ENCODE peak calls at places on chromosomes 13 and 19, in eight cellular contexts. G is cardiac muscle cell, U is stomach, H is gastrocnemius medialis, C is heart left ventricle, A is heart right ventricle, L is body of pancreas, P is pancreas. V is an unnamed sample.
A peak's percentile ranks its signal among the peaks of the same experiment; 100 is the strongest.

GRCh38 chr13:31742102-31742695 is 2.9 kb downstream of the RXFP2 start:
- DNase-seq in G (peak; percentile 77), U (peak; percentile 68), H (peak; percentile 34), C (peak; percentile 64), A (peak; percentile 64), L (peak; percentile 55), P (peak; percentile 70), V (peak; percentile 17)

GRCh38 chr13:37344051-37344450 is 238.6 kb upstream of the CSNK1A1L start:
- DNase-seq in G (no peak), U (no peak), H (no peak), C (no peak), A (no peak), L (no peak), P (no peak), V (no peak)

GRCh38 chr13:50682966-50683365 is 160.5 kb downstream of the DLEU7 start:
- DNase-seq in G (no peak), U (no peak), H (no peak), C (no peak), A (no peak), L (no peak), P (no peak), V (no peak)

GRCh38 chr19:55699221-55699620 is 24.2 kb downstream of the EPN1 start:
- DNase-seq in G (no peak), U (peak; percentile 22), H (no peak), C (no peak), A (no peak), L (no peak), P (no peak), V (no peak)

GRCh38 chr13:112066624-112067004 is 335 bp upstream of the SOX1 start:
- DNase-seq in G (peak; percentile 80), U (no peak), H (no peak), C (peak; percentile 60), A (peak; percentile 57), L (no peak), P (no peak), V (no peak)

GRCh38 chr19:17522988-17523872 is 11.8 kb downstream of the PGLS start:
- DNase-seq in G (no peak), U (peak; percentile 49), H (peak; percentile 48), C (peak; percentile 57), A (peak; percentile 50), L (peak; percentile 21), P (no peak), V (no peak)

GRCh38 chr13:107023335-107023734 is 455.4 kb upstream of the ARGLU1 start:
- DNase-seq in G (no peak), U (no peak), H (no peak), C (no peak), A (no peak), L (no peak), P (no peak), V (no peak)

GRCh38 chr19:46435009-46435408 is 6.3 kb upstream of the PNMA8C start:
- DNase-seq in G (no peak), U (no peak), H (no peak), C (no peak), A (no peak), L (no peak), P (no peak), V (no peak)

GRCh38 chr19:30073152-30074000 is 131.3 kb downstream of the URI1 start:
- DNase-seq in G (no peak), U (no peak), H (no peak), C (no peak), A (no peak), L (no peak), P (peak; percentile 23), V (no peak)

GRCh38 chr13:43874512-43875092 is 4.9 kb downstream of the CCDC122 start:
- DNase-seq in G (peak; percentile 27), U (no peak), H (no peak), C (no peak), A (no peak), L (no peak), P (no peak), V (no peak)

GRCh38 chr19:498977-499623 is 2.8 kb downstream of the MADCAM1 start:
- DNase-seq in G (no peak), U (no peak), H (no peak), C (no peak), A (no peak), L (no peak), P (no peak), V (no peak)

GRCh38 chr19:3782903-3783302 is 3.3 kb downstream of the MATK start:
- DNase-seq in G (no peak), U (no peak), H (no peak), C (no peak), A (no peak), L (no peak), P (no peak), V (no peak)

GRCh38 chr13:53015971-53016370 is 12.6 kb upstream of the OLFM4 start:
- DNase-seq in G (no peak), U (no peak), H (no peak), C (no peak), A (no peak), L (no peak), P (no peak), V (no peak)

GRCh38 chr13:98674968-98675528 is 77.4 kb downstream of the SLC15A1 start:
- DNase-seq in G (no peak), U (no peak), H (no peak), C (no peak), A (no peak), L (no peak), P (no peak), V (no peak)

GRCh38 chr19:18856385-18857126 is 24.8 kb downstream of the UPF1 start:
- DNase-seq in G (no peak), U (no peak), H (no peak), C (no peak), A (no peak), L (no peak), P (no peak), V (no peak)

GRCh38 chr19:48741222-48741999 is 1.0 kb upstream of the RASIP1 start:
- DNase-seq in G (peak; percentile 32), U (peak; percentile 66), H (peak; percentile 40), C (peak; percentile 65), A (peak; percentile 61), L (peak; percentile 71), P (peak; percentile 88), V (no peak)

GRCh38 chr13:24693862-24694471 is 13.8 kb downstream of the ATP12A start:
- DNase-seq in G (peak; percentile 86), U (peak; percentile 46), H (peak; percentile 22), C (peak; percentile 17), A (peak; percentile 38), L (peak; percentile 33), P (no peak), V (no peak)

DNA sequence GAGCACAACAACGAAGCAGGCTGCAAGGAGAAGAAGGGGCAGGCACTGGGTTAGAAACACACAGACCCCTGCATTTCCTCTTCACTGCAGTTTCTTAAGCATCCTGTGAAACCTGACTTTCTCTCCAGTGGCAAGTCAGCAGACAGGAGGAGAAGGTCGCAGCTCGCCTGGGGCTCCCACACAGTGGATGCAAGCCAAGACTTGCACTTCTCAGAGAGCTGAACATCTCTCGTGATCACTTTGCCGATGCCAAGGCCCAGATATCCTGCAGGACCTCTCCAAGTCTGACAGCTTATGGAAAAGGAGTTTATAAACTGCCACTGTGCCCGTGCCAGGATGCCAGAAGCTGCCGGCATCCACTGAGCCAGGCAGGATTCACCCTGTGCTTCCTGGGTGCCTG is 18.4 kb downstream of the TMEM272 start:
- DNase-seq in G (no peak), U (no peak), H (no peak), C (peak; percentile 76), A (peak; percentile 76), L (no peak), P (no peak), V (no peak)
- H3K4me3 ChIP-seq in G (no peak overlapping the region), U (no peak overlapping the region), H (no peak overlapping the region), C (no peak overlapping the region), A (no peak overlapping the region), L (no peak overlapping the region), P (no peak overlapping the region), V (peak overlapping the region; percentile 14)

DNA sequence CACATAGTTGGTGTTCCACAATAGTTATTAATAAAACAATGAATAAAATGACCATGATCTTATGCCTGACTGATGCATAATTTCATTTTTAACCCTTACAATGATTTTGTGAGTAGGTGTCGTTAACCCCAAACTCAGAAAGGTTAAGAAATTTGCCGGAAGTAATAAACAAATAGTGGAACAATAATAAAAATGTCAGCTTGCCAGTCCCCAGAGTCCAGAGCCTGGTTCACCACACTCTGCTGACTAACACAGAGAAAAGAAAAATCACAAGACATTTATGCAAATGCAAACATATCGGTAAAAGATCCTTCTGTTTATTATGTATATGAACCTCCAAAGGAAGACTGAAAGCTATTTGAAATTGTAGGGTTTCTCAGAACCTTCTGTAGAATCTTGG is 563.7 kb downstream of the EFNB2 start:
- DNase-seq in G (no peak), U (no peak), H (no peak), C (no peak), A (no peak), L (no peak), P (no peak), V (no peak)
- H3K27ac ChIP-seq in G (no peak overlapping the region), U (no peak overlapping the region), H (no peak overlapping the region), C (no peak overlapping the region), A (no peak overlapping the region), L (no peak overlapping the region), P (no peak overlapping the region), V (no peak overlapping the region)

DNA sequence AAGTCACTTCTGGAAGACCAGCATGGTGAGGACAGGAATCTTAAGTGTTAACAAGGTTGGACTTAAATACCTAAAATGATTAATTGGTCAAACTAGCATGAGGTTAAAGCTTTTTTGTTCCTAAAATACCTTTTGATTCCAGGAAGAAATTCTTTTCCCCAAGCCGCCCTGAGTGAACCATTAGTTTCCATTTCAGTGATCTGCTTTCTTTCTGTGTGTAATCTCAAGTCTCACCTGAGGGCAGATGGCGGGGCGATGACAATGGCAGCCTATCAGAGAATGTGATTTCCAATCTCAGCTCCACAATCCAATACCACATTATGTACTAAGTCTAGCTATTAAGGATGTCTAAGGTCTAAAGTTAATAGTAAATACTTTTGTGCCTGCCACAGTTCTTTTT is 390.9 kb upstream of the SGCG start:
- DNase-seq in G (peak; percentile 52), U (no peak), H (no peak), C (no peak), A (no peak), L (no peak), P (no peak), V (no peak)
- H3K4me1 ChIP-seq in G (peaks cover 55% of the 10 kb centered on the region), U (no peaks in the 10 kb centered on the region), H (no peaks in the 10 kb centered on the region), C (no peaks in the 10 kb centered on the region), A (no peaks in the 10 kb centered on the region), L (no peaks in the 10 kb centered on the region), P (no peaks in the 10 kb centered on the region), V (no peaks in the 10 kb centered on the region)

GRCh38 chr13:109160357-109160756 is 530.9 kb downstream of the MYO16 start:
- DNase-seq in G (no peak), U (no peak), H (no peak), C (no peak), A (no peak), L (no peak), P (no peak), V (no peak)

GRCh38 chr13:109165417-109165904 is 536.0 kb downstream of the MYO16 start:
- DNase-seq in G (no peak), U (no peak), H (no peak), C (no peak), A (no peak), L (no peak), P (no peak), V (no peak)

GRCh38 chr13:109160887-109161669 is 531.7 kb downstream of the MYO16 start:
- DNase-seq in G (no peak), U (no peak), H (no peak), C (no peak), A (no peak), L (no peak), P (no peak), V (no peak)

GRCh38 chr13:109162248-109163051 is 533.0 kb downstream of the MYO16 start:
- DNase-seq in G (no peak), U (no peak), H (no peak), C (no peak), A (no peak), L (no peak), P (no peak), V (no peak)

GRCh38 chr13:109163052-109163413 is 533.6 kb downstream of the MYO16 start:
- DNase-seq in G (peak; percentile 34), U (no peak), H (no peak), C (no peak), A (no peak), L (no peak), P (no peak), V (no peak)
- H3K4me3 ChIP-seq in G (no peak overlapping the region), U (no peak overlapping the region), H (no peak overlapping the region), C (no peak overlapping the region), A (no peak overlapping the region), L (no peak overlapping the region), P (no peak overlapping the region), V (no peak overlapping the region)

V was measured in effector memory CD4-positive, alpha-beta T cell.